ENCODE peak calls at places on chromosome 1, in four cellular contexts. S, Q, W and K are unnamed samples.
A peak's percentile ranks its signal among the peaks of the same experiment; 100 is the strongest.

GRCh38 chr1:9246841-9247785 is 12.5 kb downstream of the H6PD start:
- DNase-seq in Q (no peak), W (no peak), S (no peak), K (no peak)

GRCh38 chr1:10196991-10197390 is 13.4 kb upstream of the KIF1B start:
- DNase-seq in Q (no peak), W (peak; percentile 64), S (no peak), K (no peak)

GRCh38 chr1:110176299-110176956 is 26.1 kb downstream of the SLC6A17 start:
- DNase-seq in W (no peak), S (peak; percentile 62), Q (no peak), K (no peak)

GRCh38 chr1:59751801-59752200 is 62.9 kb upstream of the HOOK1 start:
- DNase-seq in W (peak; percentile 63), S (no peak), Q (no peak), K (no peak)

GRCh38 chr1:30201015-30201414 is 522.4 kb downstream of the MATN1 start:
- DNase-seq in Q (no peak), W (no peak), S (no peak), K (no peak)

GRCh38 chr1:21149862-21150432 is 26.8 kb downstream of the EIF4G3 start:
- DNase-seq in W (peak; percentile 89), S (peak; percentile 17), Q (peak; percentile 98), K (peak; percentile 70)

GRCh38 chr1:226627924-226628623 is 79.5 kb downstream of the STUM start:
- DNase-seq in S (no peak), Q (no peak), W (no peak), K (no peak)

GRCh38 chr1:185401019-185401418 is 84.0 kb upstream of the IVNS1ABP start:
- DNase-seq in Q (no peak), S (no peak), W (no peak), K (no peak)

GRCh38 chr1:31624354-31625179 is 7.1 kb downstream of the HCRTR1 start:
- DNase-seq in Q (no peak), S (no peak), W (no peak), K (no peak)

GRCh38 chr1:175841613-175842234 is 98.3 kb upstream of the TNR start:
- DNase-seq in S (no peak), W (no peak), Q (no peak), K (no peak)

GRCh38 chr1:160179336-160179735 is 11.0 kb upstream of the CASQ1 start:
- DNase-seq in S (no peak), W (no peak), Q (no peak), K (no peak)

GRCh38 chr1:116177861-116178260 is 66.7 kb downstream of the MAB21L3 start:
- DNase-seq in S (no peak), W (no peak), Q (no peak), K (no peak)

GRCh38 chr1:10517677-10517982 is 42.9 kb downstream of the PEX14 start:
- DNase-seq in W (no peak), S (no peak), Q (no peak), K (no peak)

GRCh38 chr1:164726235-164726634 is 167.3 kb downstream of the PBX1 start:
- DNase-seq in S (no peak), Q (peak; percentile 95), W (peak; percentile 96), K (peak; percentile 91)

GRCh38 chr1:41852091-41852490 is 66.6 kb downstream of the HIVEP3 start:
- DNase-seq in W (no peak), S (no peak), Q (no peak), K (no peak)

DNA sequence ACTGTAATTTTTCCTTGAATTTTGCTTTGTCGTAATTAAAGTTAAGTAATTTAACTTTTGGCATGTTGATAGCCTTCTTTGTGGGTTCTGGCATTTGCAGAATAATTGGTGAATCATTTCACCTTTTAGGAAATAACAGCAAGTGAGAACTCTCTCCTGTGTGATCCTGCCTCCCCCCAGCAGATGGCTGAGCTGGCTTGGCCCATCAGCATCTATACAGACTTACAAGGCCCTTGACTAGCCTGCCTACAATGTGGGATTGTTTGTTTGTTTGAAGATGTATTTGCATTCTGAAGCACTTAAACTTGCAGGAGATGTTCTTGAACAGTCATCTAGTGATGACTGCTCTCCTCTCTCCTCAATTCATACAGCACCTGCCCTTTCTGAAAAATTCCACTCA is 55.9 kb downstream of the MACO1 start:
- DNase-seq in S (no peak), W (peak; percentile 54), Q (peak; percentile 34), K (no peak)
- TF ChIP-seq CTCF in S (no peak), W (peak; percentile 32), Q (peak; percentile 57), K (peak; percentile 24)

GRCh38 chr1:85605519-85606413 is 25.2 kb downstream of the CCN1 start:
- DNase-seq in S (no peak), Q (no peak), W (no peak), K (no peak)
- TF ChIP-seq CTCF in S (peak; percentile 27), Q (peak; percentile 24), W (no peak), K (no peak)

GRCh38 chr1:158113759-158114127 is 67.0 kb upstream of the CD1D start:
- DNase-seq in S (no peak), W (no peak), Q (no peak), K (no peak)
- TF ChIP-seq CTCF in S (no peak), W (peak; percentile 4), Q (peak; percentile 14), K (no peak)

GRCh38 chr1:247415423-247416361 is at the start of gene NLRP3:
- DNase-seq in Q (no peak), S (no peak), W (peak; percentile 18), K (no peak)

GRCh38 chr1:247417786-247418185 is 1.8 kb downstream of the NLRP3 start:
- DNase-seq in W (no peak), S (no peak), Q (no peak), K (no peak)

GRCh38 chr1:247421074-247421473 is 5.1 kb downstream of the NLRP3 start:
- DNase-seq in Q (no peak), S (no peak), W (peak; percentile 11), K (no peak)

GRCh38 chr1:247419326-247419725 is 3.4 kb downstream of the NLRP3 start:
- DNase-seq in W (no peak), S (no peak), Q (no peak), K (no peak)
- TF ChIP-seq CTCF in W (no peak), S (no peak), Q (no peak), K (no peak)

GRCh38 chr1:67213164-67213563 is 46.9 kb downstream of the IL23R start:
- DNase-seq in S (no peak), W (peak; percentile 17), Q (peak; percentile 11), K (no peak)
- TF ChIP-seq CTCF in S (peak; percentile 36), W (peak; percentile 69), Q (peak; percentile 75), K (peak; percentile 52)